ENCODE peak calls at places on chromosomes 5 and 9, in ten cellular contexts. M, I, C, N, B, A, R, F, Q and P are unnamed samples.

GRCh38 chr9:76729980-76730737 is 34.1 kb upstream of the PCA3 start:
- DNase-seq in B (no peak), Q (no peak), M (no peak), I (no peak), F (no peak), R (no peak), C (no peak), A (no peak), N (no peak), P (no peak)

GRCh38 chr9:21551401-21551800 is 69.3 kb upstream of the IFNE start:
- DNase-seq in I (no peak), A (no peak), N (no peak), C (no peak), M (no peak), B (no peak), F (no peak), Q (no peak), R (no peak), P (no peak)

GRCh38 chr5:102666164-102666951 is 88.7 kb upstream of the PAM start:
- DNase-seq in B (no peak), F (no peak), Q (no peak), I (no peak), M (peak), N (peak), R (no peak), A (peak), C (peak), P (no peak)

GRCh38 chr9:76987594-76988200 is 31.8 kb upstream of the FOXB2 start:
- DNase-seq in F (peak), C (no peak), N (peak), Q (no peak), I (no peak), R (no peak), B (no peak), A (no peak), M (peak), P (no peak)

GRCh38 chr5:139425497-139425896 is 13.8 kb downstream of the DNAJC18 start:
- DNase-seq in Q (no peak), I (no peak), N (no peak), A (no peak), M (no peak), F (no peak), C (no peak), B (no peak), R (no peak), P (no peak)

GRCh38 chr5:122730037-122730436 is 44.8 kb upstream of the SNX2 start:
- DNase-seq in C (no peak), F (no peak), A (no peak), B (no peak), N (no peak), R (no peak), M (no peak), Q (no peak), I (no peak), P (no peak)

GRCh38 chr5:77586101-77586500 is 52.4 kb downstream of the OTP start:
- DNase-seq in N (no peak), A (no peak), M (no peak), Q (no peak), I (no peak), F (no peak), R (no peak), B (no peak), C (no peak), P (no peak)

GRCh38 chr9:82549174-82549821 is 513.6 kb downstream of the RASEF start:
- DNase-seq in I (no peak), C (no peak), M (no peak), B (no peak), R (no peak), N (no peak), A (no peak), F (no peak), Q (no peak), P (no peak)

GRCh38 chr5:151156732-151157402 is 712 bp downstream of the ANXA6 start:
- DNase-seq in F (no peak), M (no peak), R (peak), Q (no peak), A (no peak), C (no peak), N (no peak), I (no peak), B (no peak), P (no peak)

GRCh38 chr5:120954255-120954654 is 490.2 kb downstream of the PRR16 start:
- DNase-seq in Q (no peak), F (no peak), C (no peak), B (no peak), M (no peak), N (no peak), A (no peak), I (no peak), R (no peak), P (no peak)

GRCh38 chr9:93509084-93509483 is 55.7 kb upstream of the FAM120AOS start:
- DNase-seq in I (no peak), M (no peak), A (no peak), F (no peak), Q (no peak), C (no peak), B (no peak), N (no peak), R (no peak), P (no peak)

GRCh38 chr5:153513171-153513570 is 22.7 kb downstream of the GRIA1 start:
- DNase-seq in C (no peak), M (no peak), F (no peak), B (no peak), Q (no peak), R (no peak), I (no peak), N (no peak), A (no peak), P (no peak)

GRCh38 chr9:91732187-91733005 is 217.6 kb downstream of the ROR2 start:
- DNase-seq in C (no peak), Q (no peak), N (no peak), F (no peak), A (no peak), M (no peak), R (no peak), B (no peak), I (no peak), P (no peak)

GRCh38 chr5:59683311-59683710 is 210.2 kb downstream of the PDE4D start:
- DNase-seq in I (no peak), F (no peak), R (no peak), Q (no peak), N (no peak), A (no peak), M (no peak), C (no peak), B (no peak), P (no peak)

GRCh38 chr5:22709743-22710142 is 143.4 kb downstream of the CDH12 start:
- DNase-seq in C (no peak), A (no peak), F (no peak), N (no peak), Q (no peak), R (no peak), M (no peak), B (no peak), I (no peak), P (no peak)

GRCh38 chr5:107542831-107543231 is 127.9 kb downstream of the EFNA5 start:
- DNase-seq in R (no peak), M (no peak), Q (no peak), C (peak), F (no peak), N (no peak), I (peak), A (peak), B (no peak), P (no peak)

GRCh38 chr9:136003356-136004218 is 42.4 kb upstream of the UBAC1 start:
- DNase-seq in F (no peak), R (no peak), N (no peak), M (no peak), C (no peak), B (no peak), Q (no peak), A (no peak), I (no peak), P (no peak)

GRCh38 chr5:94857119-94857518 is 238.7 kb downstream of the SLF1 start:
- DNase-seq in Q (no peak), A (no peak), F (no peak), C (no peak), R (no peak), M (no peak), I (no peak), B (no peak), N (no peak), P (no peak)

GRCh38 chr9:75087824-75088645 is at the start of the genes NMRK1 and OSTF1:
- DNase-seq in C (peak), B (peak), A (peak), Q (peak), R (peak), N (peak), M (peak), I (peak), F (peak), P (no peak)

GRCh38 chr9:32405506-32405905 is 21.1 kb downstream of the ACO1 start:
- DNase-seq in C (no peak), M (no peak), Q (no peak), I (no peak), B (no peak), F (no peak), R (no peak), N (no peak), A (no peak), P (no peak)

GRCh38 chr9:79663878-79664277 is 92.1 kb downstream of the TLE4 start:
- DNase-seq in A (no peak), R (no peak), M (no peak), I (no peak), B (no peak), Q (no peak), C (no peak), N (no peak), F (no peak), P (no peak)

GRCh38 chr9:101326501-101326900 is 58.3 kb downstream of the BAAT start:
- DNase-seq in Q (no peak), A (no peak), C (peak), B (no peak), I (no peak), R (no peak), M (no peak), F (no peak), N (no peak), P (no peak)

GRCh38 chr9:121822093-121823085 is 171.0 kb downstream of the DAB2IP start:
- DNase-seq in M (no peak), B (no peak), A (no peak), N (peak), R (no peak), F (no peak), I (peak), C (no peak), Q (peak), P (no peak)

GRCh38 chr9:108473209-108474112 is 382.3 kb downstream of the ACTL7B start:
- DNase-seq in C (no peak), M (no peak), B (no peak), F (no peak), R (no peak), Q (no peak), A (peak), I (no peak), N (peak), P (no peak)

GRCh38 chr5:124453221-124454032 is 293.0 kb downstream of the ZNF608 start:
- DNase-seq in M (no peak), I (no peak), Q (no peak), N (no peak), A (peak), B (no peak), R (no peak), C (no peak), F (no peak), P (no peak)

GRCh38 chr9:34716711-34717110 is 6.8 kb upstream of the CCL21 start:
- DNase-seq in F (no peak), M (no peak), B (no peak), C (no peak), R (no peak), N (no peak), A (no peak), I (no peak), Q (no peak), P (no peak)

GRCh38 chr5:64929833-64930232 is 161.1 kb downstream of the CWC27 start:
- DNase-seq in Q (no peak), F (no peak), M (no peak), I (no peak), A (no peak), C (no peak), N (no peak), R (no peak), B (no peak), P (no peak)

GRCh38 chr9:111271481-111272080 is 58.4 kb downstream of the OR2K2 start:
- DNase-seq in A (no peak), R (no peak), F (no peak), N (no peak), I (no peak), B (no peak), Q (no peak), M (no peak), C (no peak), P (no peak)

GRCh38 chr9:120924698-120925534 is 1.7 kb downstream of the TRAF1 start:
- DNase-seq in C (no peak), M (no peak), Q (no peak), B (no peak), F (no peak), R (no peak), N (no peak), I (no peak), A (no peak), P (no peak)

GRCh38 chr5:38317887-38318286 is 59.5 kb downstream of the EGFLAM start:
- DNase-seq in N (no peak), C (no peak), A (no peak), M (no peak), R (no peak), Q (no peak), I (no peak), B (no peak), F (no peak), P (no peak)

GRCh38 chr5:173790177-173790719 is 97.9 kb upstream of the CPEB4 start:
- DNase-seq in B (no peak), C (no peak), I (no peak), N (no peak), Q (no peak), A (no peak), F (no peak), M (no peak), R (no peak), P (no peak)

GRCh38 chr5:75460532-75460931 is 50.9 kb downstream of the CERT1 start:
- DNase-seq in I (no peak), A (no peak), F (no peak), R (no peak), B (no peak), C (no peak), N (no peak), M (no peak), Q (no peak), P (no peak)

GRCh38 chr5:139843991-139844390 is 48.4 kb downstream of the PSD2 start:
- DNase-seq in B (no peak), N (no peak), C (no peak), I (no peak), M (no peak), R (no peak), A (no peak), Q (no peak), F (no peak), P (no peak)

GRCh38 chr5:5409151-5409810 is 13.2 kb upstream of the ICE1 start:
- DNase-seq in I (no peak), F (no peak), B (no peak), M (no peak), N (no peak), R (no peak), C (no peak), A (no peak), Q (no peak), P (no peak)

GRCh38 chr5:68612972-68613371 is 397.4 kb downstream of the PIK3R1 start:
- DNase-seq in B (no peak), N (no peak), M (no peak), C (no peak), I (no peak), F (no peak), R (no peak), Q (no peak), A (no peak), P (no peak)

GRCh38 chr5:146103594-146103993 is 1.8 kb downstream of the PLAC8L1 start:
- DNase-seq in N (no peak), A (no peak), C (no peak), I (no peak), M (no peak), B (no peak), R (no peak), F (no peak), Q (no peak), P (no peak)